ENCODE peak calls at places on chromosome 18, in nine cellular contexts. One of them, this sample, is unnamed.

GRCh38 chr18:23825496-23825895 is 136.2 kb downstream of the LAMA3 start:
- DNase-seq in activated T-helper 1 cell treated with anti-CD3 and anti-CD28 coated beads, Interleukin-2, amount 50 U/mL, for 16 hours: no peak
- DNase-seq in AG20443: no peak
- DNase-seq in Jurkat, Clone E6-1: no peak
- DNase-seq in head of caudate nucleus: no peak
- DNase-seq in right cardiac atrium: no peak
- DNase-seq in nephron progenitor cell: no peak
- DNase-seq in AG08396: no peak
- DNase-seq in neural crest cell: no peak
- DNase-seq in this sample: peak; percentile 21

GRCh38 chr18:10350661-10351060 is 103.8 kb upstream of the APCDD1 start:
- DNase-seq in AG08396: no peak
- DNase-seq in nephron progenitor cell: no peak
- DNase-seq in head of caudate nucleus: no peak
- DNase-seq in activated T-helper 1 cell treated with anti-CD3 and anti-CD28 coated beads, Interleukin-2, amount 50 U/mL, for 16 hours: no peak
- DNase-seq in AG20443: no peak
- DNase-seq in right cardiac atrium: no peak
- DNase-seq in neural crest cell: no peak
- DNase-seq in Jurkat, Clone E6-1: no peak
- DNase-seq in this sample: no peak

GRCh38 chr18:79520473-79521390 is 125.0 kb downstream of the NFATC1 start:
- DNase-seq in head of caudate nucleus: no peak
- DNase-seq in nephron progenitor cell: no peak
- DNase-seq in Jurkat, Clone E6-1: no peak
- DNase-seq in neural crest cell: no peak
- DNase-seq in AG08396: no peak
- DNase-seq in AG20443: no peak
- DNase-seq in activated T-helper 1 cell treated with anti-CD3 and anti-CD28 coated beads, Interleukin-2, amount 50 U/mL, for 16 hours: no peak
- DNase-seq in right cardiac atrium: no peak
- DNase-seq in this sample: no peak

GRCh38 chr18:37222383-37223378 is 342.9 kb downstream of the CELF4 start:
- DNase-seq in activated T-helper 1 cell treated with anti-CD3 and anti-CD28 coated beads, Interleukin-2, amount 50 U/mL, for 16 hours: no peak
- DNase-seq in nephron progenitor cell: no peak
- DNase-seq in Jurkat, Clone E6-1: no peak
- DNase-seq in AG08396: no peak
- DNase-seq in right cardiac atrium: no peak
- DNase-seq in AG20443: no peak
- DNase-seq in head of caudate nucleus: no peak
- DNase-seq in neural crest cell: no peak
- DNase-seq in this sample: no peak

GRCh38 chr18:33560686-33561370 is 17.2 kb upstream of the ASXL3 start:
- DNase-seq in activated T-helper 1 cell treated with anti-CD3 and anti-CD28 coated beads, Interleukin-2, amount 50 U/mL, for 16 hours: no peak
- DNase-seq in Jurkat, Clone E6-1: no peak
- DNase-seq in AG08396: no peak
- DNase-seq in head of caudate nucleus: no peak
- DNase-seq in neural crest cell: no peak
- DNase-seq in AG20443: no peak
- DNase-seq in nephron progenitor cell: no peak
- DNase-seq in right cardiac atrium: no peak
- DNase-seq in this sample: peak; percentile 68

GRCh38 chr18:77702686-77703085 is 453.0 kb downstream of the GALR1 start:
- DNase-seq in activated T-helper 1 cell treated with anti-CD3 and anti-CD28 coated beads, Interleukin-2, amount 50 U/mL, for 16 hours: no peak
- DNase-seq in Jurkat, Clone E6-1: no peak
- DNase-seq in neural crest cell: peak; percentile 16
- DNase-seq in head of caudate nucleus: peak; percentile 31
- DNase-seq in right cardiac atrium: no peak
- DNase-seq in nephron progenitor cell: peak; percentile 10
- DNase-seq in AG20443: no peak
- DNase-seq in AG08396: no peak
- DNase-seq in this sample: peak; percentile 25

GRCh38 chr18:26549103-26549485 is 741 bp upstream of the KCTD1 start:
- DNase-seq in activated T-helper 1 cell treated with anti-CD3 and anti-CD28 coated beads, Interleukin-2, amount 50 U/mL, for 16 hours: no peak
- DNase-seq in Jurkat, Clone E6-1: no peak
- DNase-seq in nephron progenitor cell: peak; percentile 58
- DNase-seq in neural crest cell: peak; percentile 22
- DNase-seq in right cardiac atrium: no peak
- DNase-seq in AG08396: peak; percentile 34
- DNase-seq in head of caudate nucleus: peak; percentile 46
- DNase-seq in AG20443: peak; percentile 37
- DNase-seq in this sample: peak; percentile 65

GRCh38 chr18:13276530-13277520 is 58.3 kb downstream of the LDLRAD4 start:
- DNase-seq in AG20443: peak; percentile 8
- DNase-seq in nephron progenitor cell: no peak
- DNase-seq in AG08396: no peak
- DNase-seq in neural crest cell: no peak
- DNase-seq in head of caudate nucleus: no peak
- DNase-seq in Jurkat, Clone E6-1: no peak
- DNase-seq in activated T-helper 1 cell treated with anti-CD3 and anti-CD28 coated beads, Interleukin-2, amount 50 U/mL, for 16 hours: no peak
- DNase-seq in right cardiac atrium: no peak
- DNase-seq in this sample: no peak

GRCh38 chr18:25295624-25296138 is 56.3 kb downstream of the ZNF521 start:
- DNase-seq in neural crest cell: no peak
- DNase-seq in activated T-helper 1 cell treated with anti-CD3 and anti-CD28 coated beads, Interleukin-2, amount 50 U/mL, for 16 hours: no peak
- DNase-seq in AG08396: no peak
- DNase-seq in right cardiac atrium: no peak
- DNase-seq in head of caudate nucleus: no peak
- DNase-seq in AG20443: no peak
- DNase-seq in nephron progenitor cell: no peak
- DNase-seq in Jurkat, Clone E6-1: no peak
- DNase-seq in this sample: no peak

GRCh38 chr18:57054891-57055290 is 92.0 kb upstream of the BOD1L2 start:
- DNase-seq in neural crest cell: no peak
- DNase-seq in activated T-helper 1 cell treated with anti-CD3 and anti-CD28 coated beads, Interleukin-2, amount 50 U/mL, for 16 hours: no peak
- DNase-seq in AG20443: no peak
- DNase-seq in right cardiac atrium: no peak
- DNase-seq in Jurkat, Clone E6-1: no peak
- DNase-seq in head of caudate nucleus: no peak
- DNase-seq in AG08396: no peak
- DNase-seq in nephron progenitor cell: no peak
- DNase-seq in this sample: no peak

GRCh38 chr18:34957119-34957863 is 83.9 kb upstream of the MAPRE2 start:
- DNase-seq in right cardiac atrium: no peak
- DNase-seq in Jurkat, Clone E6-1: no peak
- DNase-seq in AG20443: no peak
- DNase-seq in AG08396: no peak
- DNase-seq in head of caudate nucleus: no peak
- DNase-seq in activated T-helper 1 cell treated with anti-CD3 and anti-CD28 coated beads, Interleukin-2, amount 50 U/mL, for 16 hours: no peak
- DNase-seq in neural crest cell: no peak
- DNase-seq in nephron progenitor cell: no peak
- DNase-seq in this sample: peak; percentile 45

GRCh38 chr18:79164696-79165095 is 95.5 kb downstream of the ATP9B start:
- DNase-seq in activated T-helper 1 cell treated with anti-CD3 and anti-CD28 coated beads, Interleukin-2, amount 50 U/mL, for 16 hours: no peak
- DNase-seq in right cardiac atrium: no peak
- DNase-seq in head of caudate nucleus: no peak
- DNase-seq in AG20443: no peak
- DNase-seq in neural crest cell: no peak
- DNase-seq in nephron progenitor cell: no peak
- DNase-seq in AG08396: no peak
- DNase-seq in Jurkat, Clone E6-1: no peak
- DNase-seq in this sample: no peak

GRCh38 chr18:3015203-3015590 is 2.3 kb upstream of the LPIN2 start:
- DNase-seq in nephron progenitor cell: no peak
- DNase-seq in AG20443: peak; percentile 62
- DNase-seq in right cardiac atrium: no peak
- DNase-seq in AG08396: peak; percentile 57
- DNase-seq in head of caudate nucleus: no peak
- DNase-seq in Jurkat, Clone E6-1: no peak
- DNase-seq in activated T-helper 1 cell treated with anti-CD3 and anti-CD28 coated beads, Interleukin-2, amount 50 U/mL, for 16 hours: no peak
- DNase-seq in neural crest cell: no peak
- DNase-seq in this sample: peak; percentile 89

GRCh38 chr18:23828426-23828825 is 139.2 kb downstream of the LAMA3 start:
- DNase-seq in AG08396: no peak
- DNase-seq in right cardiac atrium: no peak
- DNase-seq in neural crest cell: no peak
- DNase-seq in Jurkat, Clone E6-1: peak; percentile 80
- DNase-seq in head of caudate nucleus: no peak
- DNase-seq in nephron progenitor cell: no peak
- DNase-seq in AG20443: peak; percentile 42
- DNase-seq in activated T-helper 1 cell treated with anti-CD3 and anti-CD28 coated beads, Interleukin-2, amount 50 U/mL, for 16 hours: no peak
- DNase-seq in this sample: peak; percentile 91

GRCh38 chr18:54284535-54284934 is 15.2 kb downstream of the POLI start:
- DNase-seq in nephron progenitor cell: no peak
- DNase-seq in Jurkat, Clone E6-1: no peak
- DNase-seq in AG08396: no peak
- DNase-seq in neural crest cell: no peak
- DNase-seq in activated T-helper 1 cell treated with anti-CD3 and anti-CD28 coated beads, Interleukin-2, amount 50 U/mL, for 16 hours: no peak
- DNase-seq in right cardiac atrium: no peak
- DNase-seq in AG20443: no peak
- DNase-seq in head of caudate nucleus: no peak
- DNase-seq in this sample: no peak

GRCh38 chr18:50844960-50845359 is 25.1 kb upstream of the MRO start:
- DNase-seq in Jurkat, Clone E6-1: no peak
- DNase-seq in AG20443: no peak
- DNase-seq in AG08396: no peak
- DNase-seq in neural crest cell: no peak
- DNase-seq in head of caudate nucleus: no peak
- DNase-seq in activated T-helper 1 cell treated with anti-CD3 and anti-CD28 coated beads, Interleukin-2, amount 50 U/mL, for 16 hours: no peak
- DNase-seq in nephron progenitor cell: no peak
- DNase-seq in right cardiac atrium: no peak
- DNase-seq in this sample: no peak

GRCh38 chr18:61127714-61128485 is 205.3 kb upstream of the CDH20 start:
- DNase-seq in neural crest cell: no peak
- DNase-seq in Jurkat, Clone E6-1: no peak
- DNase-seq in head of caudate nucleus: no peak
- DNase-seq in nephron progenitor cell: no peak
- DNase-seq in AG08396: no peak
- DNase-seq in right cardiac atrium: no peak
- DNase-seq in AG20443: no peak
- DNase-seq in activated T-helper 1 cell treated with anti-CD3 and anti-CD28 coated beads, Interleukin-2, amount 50 U/mL, for 16 hours: no peak
- DNase-seq in this sample: no peak

GRCh38 chr18:13989209-13989608 is 73.9 kb upstream of the MC2R start:
- DNase-seq in right cardiac atrium: no peak
- DNase-seq in neural crest cell: no peak
- DNase-seq in head of caudate nucleus: no peak
- DNase-seq in AG08396: no peak
- DNase-seq in activated T-helper 1 cell treated with anti-CD3 and anti-CD28 coated beads, Interleukin-2, amount 50 U/mL, for 16 hours: no peak
- DNase-seq in AG20443: no peak
- DNase-seq in Jurkat, Clone E6-1: no peak
- DNase-seq in nephron progenitor cell: no peak
- DNase-seq in this sample: no peak

GRCh38 chr18:41326311-41326710 is 628.7 kb upstream of the PIK3C3 start:
- DNase-seq in nephron progenitor cell: no peak
- DNase-seq in Jurkat, Clone E6-1: no peak
- DNase-seq in neural crest cell: no peak
- DNase-seq in head of caudate nucleus: no peak
- DNase-seq in AG08396: no peak
- DNase-seq in right cardiac atrium: no peak
- DNase-seq in activated T-helper 1 cell treated with anti-CD3 and anti-CD28 coated beads, Interleukin-2, amount 50 U/mL, for 16 hours: no peak
- DNase-seq in AG20443: no peak
- DNase-seq in this sample: peak; percentile 69

GRCh38 chr18:56576826-56577573 is 61.4 kb downstream of the TXNL1 start:
- DNase-seq in Jurkat, Clone E6-1: no peak
- DNase-seq in AG20443: no peak
- DNase-seq in activated T-helper 1 cell treated with anti-CD3 and anti-CD28 coated beads, Interleukin-2, amount 50 U/mL, for 16 hours: no peak
- DNase-seq in head of caudate nucleus: no peak
- DNase-seq in AG08396: no peak
- DNase-seq in nephron progenitor cell: no peak
- DNase-seq in neural crest cell: no peak
- DNase-seq in right cardiac atrium: peak; percentile 61
- DNase-seq in this sample: peak; percentile 23

GRCh38 chr18:11154983-11155759 is 5.8 kb upstream of the PIEZO2 start:
- DNase-seq in AG20443: peak; percentile 41
- DNase-seq in right cardiac atrium: no peak
- DNase-seq in AG08396: no peak
- DNase-seq in neural crest cell: no peak
- DNase-seq in Jurkat, Clone E6-1: no peak
- DNase-seq in activated T-helper 1 cell treated with anti-CD3 and anti-CD28 coated beads, Interleukin-2, amount 50 U/mL, for 16 hours: no peak
- DNase-seq in head of caudate nucleus: no peak
- DNase-seq in nephron progenitor cell: no peak
- DNase-seq in this sample: no peak

GRCh38 chr18:3623769-3624545 is 174.0 kb downstream of the TGIF1 start:
- DNase-seq in nephron progenitor cell: peak; percentile 48
- DNase-seq in AG08396: peak; percentile 78
- DNase-seq in head of caudate nucleus: no peak
- DNase-seq in right cardiac atrium: peak; percentile 89
- DNase-seq in AG20443: peak; percentile 84
- DNase-seq in neural crest cell: peak; percentile 36
- DNase-seq in Jurkat, Clone E6-1: no peak
- DNase-seq in activated T-helper 1 cell treated with anti-CD3 and anti-CD28 coated beads, Interleukin-2, amount 50 U/mL, for 16 hours: no peak
- DNase-seq in this sample: peak; percentile 97

GRCh38 chr18:32380559-32380958 is 90.1 kb downstream of the GAREM1 start:
- DNase-seq in neural crest cell: no peak
- DNase-seq in AG08396: no peak
- DNase-seq in AG20443: no peak
- DNase-seq in Jurkat, Clone E6-1: peak; percentile 3
- DNase-seq in head of caudate nucleus: no peak
- DNase-seq in right cardiac atrium: no peak
- DNase-seq in activated T-helper 1 cell treated with anti-CD3 and anti-CD28 coated beads, Interleukin-2, amount 50 U/mL, for 16 hours: no peak
- DNase-seq in nephron progenitor cell: no peak
- DNase-seq in this sample: no peak

GRCh38 chr18:68459968-68460367 is 254.9 kb downstream of the TMX3 start:
- DNase-seq in Jurkat, Clone E6-1: no peak
- DNase-seq in AG08396: no peak
- DNase-seq in right cardiac atrium: no peak
- DNase-seq in AG20443: no peak
- DNase-seq in activated T-helper 1 cell treated with anti-CD3 and anti-CD28 coated beads, Interleukin-2, amount 50 U/mL, for 16 hours: no peak
- DNase-seq in head of caudate nucleus: no peak
- DNase-seq in neural crest cell: no peak
- DNase-seq in nephron progenitor cell: no peak
- DNase-seq in this sample: no peak

GRCh38 chr18:23938046-23938756 is 76.4 kb upstream of the TTC39C start:
- DNase-seq in neural crest cell: no peak
- DNase-seq in AG08396: no peak
- DNase-seq in head of caudate nucleus: no peak
- DNase-seq in AG20443: no peak
- DNase-seq in activated T-helper 1 cell treated with anti-CD3 and anti-CD28 coated beads, Interleukin-2, amount 50 U/mL, for 16 hours: no peak
- DNase-seq in right cardiac atrium: no peak
- DNase-seq in Jurkat, Clone E6-1: no peak
- DNase-seq in nephron progenitor cell: no peak
- DNase-seq in this sample: no peak

GRCh38 chr18:13471971-13472628 is 253.5 kb downstream of the LDLRAD4 start:
- DNase-seq in head of caudate nucleus: no peak
- DNase-seq in AG20443: no peak
- DNase-seq in nephron progenitor cell: peak; percentile 40
- DNase-seq in right cardiac atrium: no peak
- DNase-seq in Jurkat, Clone E6-1: no peak
- DNase-seq in neural crest cell: peak; percentile 46
- DNase-seq in activated T-helper 1 cell treated with anti-CD3 and anti-CD28 coated beads, Interleukin-2, amount 50 U/mL, for 16 hours: no peak
- DNase-seq in AG08396: no peak
- DNase-seq in this sample: no peak

GRCh38 chr18:78445880-78446279 is 533.7 kb upstream of the SALL3 start:
- DNase-seq in nephron progenitor cell: no peak
- DNase-seq in Jurkat, Clone E6-1: no peak
- DNase-seq in AG08396: no peak
- DNase-seq in AG20443: no peak
- DNase-seq in neural crest cell: no peak
- DNase-seq in right cardiac atrium: no peak
- DNase-seq in activated T-helper 1 cell treated with anti-CD3 and anti-CD28 coated beads, Interleukin-2, amount 50 U/mL, for 16 hours: no peak
- DNase-seq in head of caudate nucleus: no peak
- DNase-seq in this sample: no peak

GRCh38 chr18:35810505-35810904 is 162.0 kb upstream of the RMP24 start:
- DNase-seq in nephron progenitor cell: no peak
- DNase-seq in activated T-helper 1 cell treated with anti-CD3 and anti-CD28 coated beads, Interleukin-2, amount 50 U/mL, for 16 hours: no peak
- DNase-seq in neural crest cell: no peak
- DNase-seq in right cardiac atrium: no peak
- DNase-seq in AG20443: no peak
- DNase-seq in head of caudate nucleus: no peak
- DNase-seq in AG08396: no peak
- DNase-seq in Jurkat, Clone E6-1: no peak
- DNase-seq in this sample: no peak

GRCh38 chr18:72444756-72445155 is 99.4 kb downstream of the CBLN2 start:
- DNase-seq in Jurkat, Clone E6-1: no peak
- DNase-seq in head of caudate nucleus: no peak
- DNase-seq in AG08396: no peak
- DNase-seq in nephron progenitor cell: no peak
- DNase-seq in activated T-helper 1 cell treated with anti-CD3 and anti-CD28 coated beads, Interleukin-2, amount 50 U/mL, for 16 hours: no peak
- DNase-seq in neural crest cell: no peak
- DNase-seq in right cardiac atrium: no peak
- DNase-seq in AG20443: no peak
- DNase-seq in this sample: no peak

GRCh38 chr18:4639628-4640310 is 184.7 kb upstream of the DLGAP1 start:
- DNase-seq in activated T-helper 1 cell treated with anti-CD3 and anti-CD28 coated beads, Interleukin-2, amount 50 U/mL, for 16 hours: no peak
- DNase-seq in right cardiac atrium: no peak
- DNase-seq in Jurkat, Clone E6-1: no peak
- DNase-seq in neural crest cell: no peak
- DNase-seq in nephron progenitor cell: no peak
- DNase-seq in AG20443: no peak
- DNase-seq in AG08396: no peak
- DNase-seq in head of caudate nucleus: no peak
- DNase-seq in this sample: no peak

GRCh38 chr18:8705941-8706544 is 687 bp downstream of the MTCL1 start:
- DNase-seq in Jurkat, Clone E6-1: no peak
- DNase-seq in right cardiac atrium: peak; percentile 45
- DNase-seq in nephron progenitor cell: peak; percentile 54
- DNase-seq in head of caudate nucleus: peak; percentile 26
- DNase-seq in neural crest cell: peak; percentile 25
- DNase-seq in AG08396: peak; percentile 55
- DNase-seq in AG20443: peak; percentile 44
- DNase-seq in activated T-helper 1 cell treated with anti-CD3 and anti-CD28 coated beads, Interleukin-2, amount 50 U/mL, for 16 hours: no peak
- DNase-seq in this sample: no peak

This sample was measured in iris pigment epithelial cell.